ENCODE peak calls at places on chromosomes 3 and 15, in seven cellular contexts. P is cardiac muscle cell; R is brain microvascular endothelial cell; Q is neuronal stem cell; D is IMR-90; O is CD8-positive, alpha-beta memory T cell; W is psoas muscle. A is an unnamed sample. For H3K36me3, the result is how much of the 10 kb centered on the place peaks cover.

GRCh38 chr15:48723964-48724363 is 78.5 kb upstream of the FBN1 start:
- DNase-seq in P (no peak), R (no peak), Q (no peak), D (no peak), O (no peak), W (no peak), A (no peak)

GRCh38 chr3:49554639-49555265 is 475 bp downstream of the BSN start:
- DNase-seq in P (peak), R (no peak), Q (peak), D (peak), O (peak), W (peak), A (peak)

GRCh38 chr3:69451594-69451993 is 65.7 kb upstream of the FRMD4B start:
- DNase-seq in P (peak), R (no peak), Q (no peak), D (no peak), O (no peak), W (no peak), A (no peak)

GRCh38 chr3:159417761-159418160 is 570.9 kb upstream of the IL12A start:
- DNase-seq in P (no peak), R (no peak), Q (no peak), D (no peak), O (no peak), W (no peak), A (no peak)

GRCh38 chr3:4688411-4688810 is 195.3 kb downstream of the ITPR1 start:
- DNase-seq in P (no peak), R (no peak), Q (no peak), D (no peak), O (no peak), W (no peak), A (no peak)

GRCh38 chr15:83499476-83499875 is 52.3 kb downstream of the SH3GL3 start:
- DNase-seq in P (no peak), R (no peak), Q (no peak), D (no peak), O (no peak), W (no peak), A (no peak)

GRCh38 chr3:70120360-70120966 is 120.9 kb downstream of the SAMMSON start:
- DNase-seq in P (peak), R (peak), Q (peak), D (peak), O (no peak), W (peak), A (peak)

GRCh38 chr15:22949074-22949547 is 31.1 kb downstream of the CYFIP1 start:
- DNase-seq in P (peak), R (peak), Q (peak), D (peak), O (no peak), W (peak), A (peak)

GRCh38 chr15:82647835-82648256 is 683 bp upstream of the CPEB1 start:
- DNase-seq in P (peak), R (no peak), Q (no peak), D (no peak), O (peak), W (peak), A (peak)

GRCh38 chr15:27101982-27102381 is 131.0 kb downstream of the GABRG3 start:
- DNase-seq in P (no peak), R (no peak), Q (no peak), D (no peak), O (no peak), W (no peak), A (no peak)

GRCh38 chr15:101088788-101089578 is 162.9 kb downstream of the CHSY1 start:
- DNase-seq in P (peak), R (peak), Q (peak), D (no peak), O (peak), W (peak), A (peak)

GRCh38 chr3:81622395-81622794 is 139.1 kb downstream of the GBE1 start:
- DNase-seq in P (no peak), R (peak), Q (no peak), D (peak), O (no peak), W (no peak), A (no peak)

GRCh38 chr3:74507691-74508090 is 106.8 kb downstream of the CNTN3 start:
- DNase-seq in P (no peak), R (no peak), Q (no peak), D (no peak), O (no peak), W (no peak), A (no peak)

GRCh38 chr3:16084887-16085286 is 89.6 kb upstream of the GALNT15 start:
- DNase-seq in P (no peak), R (no peak), Q (no peak), D (peak), O (no peak), W (no peak), A (no peak)

GRCh38 chr15:54082836-54083492 is 104.7 kb downstream of the UNC13C start:
- DNase-seq in P (peak), R (peak), Q (peak), D (peak), O (no peak), W (no peak), A (peak)

GRCh38 chr15:51046799-51047449 is 47.8 kb downstream of the TNFAIP8L3 start:
- DNase-seq in P (no peak), R (peak), Q (no peak), D (peak), O (no peak), W (no peak), A (no peak)

GRCh38 chr3:61632568-61633175 is 71.3 kb downstream of the PTPRG start:
- DNase-seq in P (no peak), R (no peak), Q (no peak), D (peak), O (no peak), W (no peak), A (no peak)

GRCh38 chr3:107641572-107642307 is 119.0 kb downstream of the BBX start:
- DNase-seq in P (no peak), R (no peak), Q (no peak), D (no peak), O (no peak), W (no peak), A (no peak)

GRCh38 chr15:101138086-101138660 is 113.7 kb downstream of the CHSY1 start:
- DNase-seq in P (no peak), R (no peak), Q (no peak), D (no peak), O (no peak), W (no peak), A (no peak)

GRCh38 chr3:119508172-119508845 is 10.0 kb downstream of the TIMMDC1 start:
- DNase-seq in P (no peak), R (no peak), Q (no peak), D (no peak), O (no peak), W (no peak), A (no peak)

GRCh38 chr15:59814409-59814808 is 125.3 kb upstream of the BNIP2 start:
- DNase-seq in P (no peak), R (no peak), Q (no peak), D (no peak), O (no peak), W (no peak), A (no peak)

GRCh38 chr3:123412811-123413588 is 35.9 kb downstream of the ADCY5 start:
- DNase-seq in P (no peak), R (no peak), Q (no peak), D (no peak), O (no peak), W (no peak), A (no peak)

GRCh38 chr15:73081321-73081958 is 29.2 kb downstream of the NEO1 start:
- DNase-seq in P (peak), R (peak), Q (peak), D (peak), O (no peak), W (peak), A (no peak)

GRCh38 chr15:92112180-92112579 is 258.7 kb downstream of the SLCO3A1 start:
- DNase-seq in P (no peak), R (no peak), Q (no peak), D (peak), O (no peak), W (no peak), A (no peak)

GRCh38 chr3:140288575-140288974 is 353.6 kb downstream of the CLSTN2 start:
- DNase-seq in P (no peak), R (no peak), Q (no peak), D (no peak), O (no peak), W (no peak), A (no peak)

GRCh38 chr3:158167737-158168469 is 58.0 kb downstream of the RSRC1 start:
- DNase-seq in P (no peak), R (peak), Q (no peak), D (peak), O (no peak), W (no peak), A (no peak)

GRCh38 chr15:39746176-39746575 is 36.5 kb downstream of the FSIP1 start:
- DNase-seq in P (no peak), R (no peak), Q (no peak), D (peak), O (no peak), W (no peak), A (no peak)

GRCh38 chr15:74376226-74376625 is 8.8 kb upstream of the CYP11A1 start:
- DNase-seq in P (no peak), R (no peak), Q (no peak), D (no peak), O (no peak), W (no peak), A (no peak)

GRCh38 chr3:171374260-171374659 is 85.9 kb downstream of the TNIK start:
- DNase-seq in P (peak), R (no peak), Q (no peak), D (peak), O (no peak), W (no peak), A (no peak)

GRCh38 chr3:59442056-59442455 is 392.2 kb upstream of the CFAP20DC start:
- DNase-seq in P (no peak), R (no peak), Q (peak), D (no peak), O (no peak), W (no peak), A (no peak)

GRCh38 chr15:101568304-101568703 is 78.8 kb upstream of the PCSK6 start:
- DNase-seq in P (no peak), R (peak), Q (no peak), D (no peak), O (no peak), W (no peak), A (no peak)

GRCh38 chr3:117788499-117788898 is 1078.9 kb downstream of the TUSC7 start:
- DNase-seq in P (no peak), R (no peak), Q (no peak), D (no peak), O (no peak), W (no peak), A (peak)

GRCh38 chr3:100225883-100226282 is 34.9 kb upstream of the TBC1D23 start:
- DNase-seq in P (no peak), R (no peak), Q (no peak), D (no peak), O (no peak), W (no peak), A (no peak)

GRCh38 chr15:49212897-49213296 is 42.9 kb downstream of the GALK2 start:
- DNase-seq in P (no peak), R (no peak), Q (no peak), D (no peak), O (no peak), W (no peak), A (no peak)

GRCh38 chr3:86995537-86995936 is 4.6 kb upstream of the VGLL3 start:
- DNase-seq in P (no peak), R (peak), Q (no peak), D (peak), O (no peak), W (no peak), A (no peak)

GRCh38 chr15:85687329-85687728 is 107.4 kb downstream of the KLHL25 start:
- DNase-seq in P (no peak), R (no peak), Q (no peak), D (no peak), O (no peak), W (no peak), A (no peak)

GRCh38 chr15:85689729-85690128 is 105.0 kb downstream of the KLHL25 start:
- DNase-seq in P (no peak), R (peak), Q (peak), D (peak), O (peak), W (no peak), A (peak)

GRCh38 chr15:85691350-85692240 is 103.1 kb downstream of the KLHL25 start:
- DNase-seq in P (no peak), R (no peak), Q (no peak), D (no peak), O (no peak), W (no peak), A (no peak)

GRCh38 chr15:85690546-85691226 is 104.0 kb downstream of the KLHL25 start:
- DNase-seq in P (no peak), R (no peak), Q (no peak), D (no peak), O (no peak), W (no peak), A (no peak)

DNA sequence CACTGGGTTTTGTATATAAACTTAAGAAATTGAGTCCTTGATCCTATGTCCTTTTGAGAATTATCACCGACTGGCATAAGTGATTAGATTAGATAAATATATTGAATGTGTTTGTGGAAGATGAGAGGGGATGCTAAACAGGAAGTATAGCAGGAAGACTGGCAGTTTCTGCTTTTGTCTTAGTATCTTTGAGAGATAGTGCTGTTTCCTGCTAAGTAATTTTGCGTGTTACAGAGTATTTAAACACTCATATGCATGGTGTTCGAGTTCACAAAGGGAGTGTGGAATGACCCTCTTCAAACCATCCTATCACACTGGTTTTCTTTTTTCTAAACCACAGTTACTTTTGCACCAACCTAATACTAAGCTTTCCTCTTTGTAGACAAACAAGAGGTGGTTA is 106.0 kb downstream of the KLHL25 start:
- DNase-seq in P (no peak), R (no peak), Q (no peak), D (no peak), O (no peak), W (no peak), A (no peak)
- H3K36me3 ChIP-seq in P (under half), R (under half), Q (under half), D (under half), O (under half), W (half or more), A (under half)

GRCh38 chr3:84126160-84126559 is 832.6 kb upstream of the CADM2 start:
- DNase-seq in P (no peak), R (no peak), Q (no peak), D (no peak), O (no peak), W (no peak), A (no peak)
- H3K36me3 ChIP-seq in P (under half), R (under half), Q (under half), D (under half), O (under half), W (under half), A (under half)

DNA sequence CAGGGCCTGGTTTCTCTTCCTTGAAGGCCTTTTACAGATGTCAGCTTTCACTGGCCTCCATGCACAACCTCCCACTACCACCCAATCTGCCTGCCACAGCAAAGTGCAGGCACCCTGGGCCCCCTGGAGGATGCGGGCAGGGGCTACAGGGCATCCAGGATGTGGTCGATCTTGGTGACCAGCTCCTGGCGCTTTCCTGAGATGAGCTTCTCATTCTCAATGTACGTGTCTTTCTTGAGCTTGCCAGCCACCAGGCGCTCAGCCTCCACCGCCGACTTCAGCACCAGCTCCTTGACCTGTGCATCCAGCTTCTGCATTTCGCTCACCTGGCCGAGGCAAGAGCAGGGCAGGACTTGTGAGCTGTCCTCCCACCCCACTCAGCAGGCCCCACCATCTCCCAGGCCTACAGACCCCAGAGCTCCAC is 30.3 kb downstream of the RPN1 start:
- DNase-seq in P (no peak), R (no peak), Q (no peak), D (no peak), O (no peak), W (no peak), A (no peak)
- H3K36me3 ChIP-seq in P (under half), R (half or more), Q (under half), D (under half), O (under half), W (half or more), A (under half)

GRCh38 chr3:126277629-126278378 is 79.4 kb downstream of the KLF15 start:
- DNase-seq in P (no peak), R (no peak), Q (no peak), D (no peak), O (no peak), W (no peak), A (no peak)

GRCh38 chr3:126279853-126280252 is 77.4 kb downstream of the KLF15 start:
- DNase-seq in P (no peak), R (no peak), Q (no peak), D (no peak), O (no peak), W (no peak), A (no peak)

GRCh38 chr3:126269360-126269759 is 87.8 kb downstream of the KLF15 start:
- DNase-seq in P (no peak), R (no peak), Q (no peak), D (peak), O (no peak), W (no peak), A (peak)

GRCh38 chr3:126270145-126270811 is 86.9 kb downstream of the KLF15 start:
- DNase-seq in P (no peak), R (no peak), Q (no peak), D (peak), O (no peak), W (peak), A (no peak)

GRCh38 chr3:126274735-126275734 is 82.2 kb downstream of the KLF15 start:
- DNase-seq in P (no peak), R (no peak), Q (no peak), D (no peak), O (no peak), W (no peak), A (no peak)
- H3K36me3 ChIP-seq in P (under half), R (under half), Q (under half), D (under half), O (under half), W (under half), A (under half)

DNA sequence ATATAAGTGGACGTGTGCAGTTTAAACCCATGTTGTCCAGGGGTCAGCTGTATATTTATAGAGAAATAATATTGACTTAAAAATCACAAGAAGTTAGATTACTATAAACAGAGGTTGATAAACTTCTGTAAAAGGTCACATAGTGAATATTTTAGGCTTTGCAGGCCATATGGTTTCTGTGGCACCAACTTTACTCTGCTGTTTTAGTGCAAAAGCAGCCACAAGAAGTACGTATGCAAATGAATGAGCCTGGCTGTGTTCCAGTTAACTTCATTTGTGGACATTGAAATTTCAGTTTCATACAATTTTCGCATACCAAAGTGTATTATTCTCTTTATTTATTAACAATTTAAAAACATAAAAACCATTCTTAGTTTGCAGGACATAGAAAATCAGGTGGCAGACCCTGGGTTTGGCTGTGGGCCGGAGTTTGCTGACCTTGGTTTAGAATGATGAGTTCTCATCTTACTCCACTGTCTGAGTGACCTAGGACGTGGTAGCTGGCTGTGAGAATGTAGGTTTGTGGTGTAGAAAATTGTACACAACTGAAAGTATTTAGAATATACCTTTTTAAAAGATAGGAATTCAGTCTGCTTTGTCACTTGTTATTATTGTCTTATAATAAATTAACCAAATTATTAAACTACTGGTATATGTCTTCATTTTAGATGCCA is 16.3 kb downstream of the FAN1 start:
- DNase-seq in P (no peak), R (no peak), Q (no peak), D (no peak), O (no peak), W (no peak), A (no peak)
- H3K36me3 ChIP-seq in P (half or more), R (under half), Q (under half), D (under half), O (under half), W (half or more), A (under half)

A was measured in H7.